ENCODE peak calls at places on chromosomes 11 and 22, in five cellular contexts. One of them, this sample, is unnamed.

GRCh38 chr11:110928373-110928772 is 216.1 kb upstream of the ARHGAP20 start:
- DNase-seq in stimulated activated naive CD4-positive, alpha-beta T cell: no peak
- DNase-seq in fibroblast of the aortic adventitia: no peak
- DNase-seq in skeletal muscle cell: no peak
- DNase-seq in stimulated activated naive CD8-positive, alpha-beta T cell treated with anti-CD3 and anti-CD28 coated beads, Interleukin-15, amount 100 ng/mL, for 72 hours: no peak
- DNase-seq in this sample: no peak

GRCh38 chr11:36251716-36252307 is 37.4 kb downstream of the COMMD9 start:
- DNase-seq in fibroblast of the aortic adventitia: no peak
- DNase-seq in skeletal muscle cell: no peak
- DNase-seq in stimulated activated naive CD8-positive, alpha-beta T cell treated with anti-CD3 and anti-CD28 coated beads, Interleukin-15, amount 100 ng/mL, for 72 hours: no peak
- DNase-seq in stimulated activated naive CD4-positive, alpha-beta T cell: no peak
- DNase-seq in this sample: no peak

GRCh38 chr11:17931595-17931994 is 81.3 kb downstream of the SERGEF start:
- DNase-seq in stimulated activated naive CD4-positive, alpha-beta T cell: no peak
- DNase-seq in skeletal muscle cell: no peak
- DNase-seq in fibroblast of the aortic adventitia: no peak
- DNase-seq in stimulated activated naive CD8-positive, alpha-beta T cell treated with anti-CD3 and anti-CD28 coated beads, Interleukin-15, amount 100 ng/mL, for 72 hours: no peak
- DNase-seq in this sample: peak

GRCh38 chr22:32803020-32803758 is 1.7 kb downstream of the TIMP3 start:
- DNase-seq in stimulated activated naive CD8-positive, alpha-beta T cell treated with anti-CD3 and anti-CD28 coated beads, Interleukin-15, amount 100 ng/mL, for 72 hours: no peak
- DNase-seq in stimulated activated naive CD4-positive, alpha-beta T cell: no peak
- DNase-seq in fibroblast of the aortic adventitia: peak
- DNase-seq in skeletal muscle cell: no peak
- DNase-seq in this sample: peak

GRCh38 chr11:28757725-28758515 is 649.7 kb downstream of the METTL15 start:
- DNase-seq in stimulated activated naive CD4-positive, alpha-beta T cell: no peak
- DNase-seq in fibroblast of the aortic adventitia: peak
- DNase-seq in stimulated activated naive CD8-positive, alpha-beta T cell treated with anti-CD3 and anti-CD28 coated beads, Interleukin-15, amount 100 ng/mL, for 72 hours: no peak
- DNase-seq in skeletal muscle cell: peak
- DNase-seq in this sample: no peak

GRCh38 chr11:7906481-7906880 is 24.6 kb downstream of the OR10A6 start:
- DNase-seq in stimulated activated naive CD4-positive, alpha-beta T cell: no peak
- DNase-seq in skeletal muscle cell: no peak
- DNase-seq in fibroblast of the aortic adventitia: no peak
- DNase-seq in stimulated activated naive CD8-positive, alpha-beta T cell treated with anti-CD3 and anti-CD28 coated beads, Interleukin-15, amount 100 ng/mL, for 72 hours: no peak
- DNase-seq in this sample: no peak

GRCh38 chr22:44622147-44622427 is 79.9 kb upstream of the PRR5 start:
- DNase-seq in stimulated activated naive CD4-positive, alpha-beta T cell: no peak
- DNase-seq in stimulated activated naive CD8-positive, alpha-beta T cell treated with anti-CD3 and anti-CD28 coated beads, Interleukin-15, amount 100 ng/mL, for 72 hours: no peak
- DNase-seq in skeletal muscle cell: no peak
- DNase-seq in fibroblast of the aortic adventitia: no peak
- DNase-seq in this sample: no peak

GRCh38 chr11:70799386-70799785 is 401.1 kb downstream of the CTTN start:
- DNase-seq in skeletal muscle cell: no peak
- DNase-seq in stimulated activated naive CD8-positive, alpha-beta T cell treated with anti-CD3 and anti-CD28 coated beads, Interleukin-15, amount 100 ng/mL, for 72 hours: no peak
- DNase-seq in stimulated activated naive CD4-positive, alpha-beta T cell: no peak
- DNase-seq in fibroblast of the aortic adventitia: peak
- DNase-seq in this sample: peak

GRCh38 chr11:131136476-131136875 is 220.2 kb upstream of the SNX19 start:
- DNase-seq in fibroblast of the aortic adventitia: no peak
- DNase-seq in stimulated activated naive CD4-positive, alpha-beta T cell: no peak
- DNase-seq in stimulated activated naive CD8-positive, alpha-beta T cell treated with anti-CD3 and anti-CD28 coated beads, Interleukin-15, amount 100 ng/mL, for 72 hours: no peak
- DNase-seq in skeletal muscle cell: no peak
- DNase-seq in this sample: peak

GRCh38 chr11:75432911-75433321 is at the start of gene KLHL35:
- DNase-seq in stimulated activated naive CD8-positive, alpha-beta T cell treated with anti-CD3 and anti-CD28 coated beads, Interleukin-15, amount 100 ng/mL, for 72 hours: no peak
- DNase-seq in skeletal muscle cell: no peak
- DNase-seq in fibroblast of the aortic adventitia: no peak
- DNase-seq in stimulated activated naive CD4-positive, alpha-beta T cell: no peak
- DNase-seq in this sample: no peak

GRCh38 chr11:65066315-65066714 is 8.0 kb upstream of the NAALADL1 start:
- DNase-seq in stimulated activated naive CD4-positive, alpha-beta T cell: no peak
- DNase-seq in skeletal muscle cell: no peak
- DNase-seq in fibroblast of the aortic adventitia: no peak
- DNase-seq in stimulated activated naive CD8-positive, alpha-beta T cell treated with anti-CD3 and anti-CD28 coated beads, Interleukin-15, amount 100 ng/mL, for 72 hours: no peak
- DNase-seq in this sample: no peak

GRCh38 chr11:2837096-2837601 is 48.4 kb downstream of the CDKN1C start:
- DNase-seq in fibroblast of the aortic adventitia: peak
- DNase-seq in stimulated activated naive CD4-positive, alpha-beta T cell: no peak
- DNase-seq in stimulated activated naive CD8-positive, alpha-beta T cell treated with anti-CD3 and anti-CD28 coated beads, Interleukin-15, amount 100 ng/mL, for 72 hours: no peak
- DNase-seq in skeletal muscle cell: no peak
- DNase-seq in this sample: no peak

GRCh38 chr22:41264408-41264941 is 21.5 kb downstream of the RANGAP1 start:
- DNase-seq in fibroblast of the aortic adventitia: no peak
- DNase-seq in stimulated activated naive CD4-positive, alpha-beta T cell: no peak
- DNase-seq in stimulated activated naive CD8-positive, alpha-beta T cell treated with anti-CD3 and anti-CD28 coated beads, Interleukin-15, amount 100 ng/mL, for 72 hours: no peak
- DNase-seq in skeletal muscle cell: no peak
- DNase-seq in this sample: no peak

GRCh38 chr11:19907008-19907579 is 194.5 kb downstream of the NAV2 start:
- DNase-seq in stimulated activated naive CD4-positive, alpha-beta T cell: no peak
- DNase-seq in stimulated activated naive CD8-positive, alpha-beta T cell treated with anti-CD3 and anti-CD28 coated beads, Interleukin-15, amount 100 ng/mL, for 72 hours: no peak
- DNase-seq in fibroblast of the aortic adventitia: no peak
- DNase-seq in skeletal muscle cell: no peak
- DNase-seq in this sample: no peak

GRCh38 chr22:37601540-37602442 is 6.8 kb upstream of the GGA1 start:
- DNase-seq in stimulated activated naive CD4-positive, alpha-beta T cell: no peak
- DNase-seq in stimulated activated naive CD8-positive, alpha-beta T cell treated with anti-CD3 and anti-CD28 coated beads, Interleukin-15, amount 100 ng/mL, for 72 hours: no peak
- DNase-seq in skeletal muscle cell: no peak
- DNase-seq in fibroblast of the aortic adventitia: peak
- DNase-seq in this sample: peak

GRCh38 chr11:35711173-35711910 is 48.8 kb downstream of the TRIM44 start:
- DNase-seq in stimulated activated naive CD8-positive, alpha-beta T cell treated with anti-CD3 and anti-CD28 coated beads, Interleukin-15, amount 100 ng/mL, for 72 hours: no peak
- DNase-seq in skeletal muscle cell: no peak
- DNase-seq in stimulated activated naive CD4-positive, alpha-beta T cell: no peak
- DNase-seq in fibroblast of the aortic adventitia: no peak
- DNase-seq in this sample: peak

GRCh38 chr11:46302866-46303265 is 25.4 kb downstream of the CREB3L1 start:
- DNase-seq in skeletal muscle cell: no peak
- DNase-seq in fibroblast of the aortic adventitia: no peak
- DNase-seq in stimulated activated naive CD8-positive, alpha-beta T cell treated with anti-CD3 and anti-CD28 coated beads, Interleukin-15, amount 100 ng/mL, for 72 hours: no peak
- DNase-seq in stimulated activated naive CD4-positive, alpha-beta T cell: no peak
- DNase-seq in this sample: no peak

GRCh38 chr11:42631223-42631843 is 680.5 kb upstream of the API5 start:
- DNase-seq in stimulated activated naive CD4-positive, alpha-beta T cell: no peak
- DNase-seq in skeletal muscle cell: no peak
- DNase-seq in fibroblast of the aortic adventitia: no peak
- DNase-seq in stimulated activated naive CD8-positive, alpha-beta T cell treated with anti-CD3 and anti-CD28 coated beads, Interleukin-15, amount 100 ng/mL, for 72 hours: no peak
- DNase-seq in this sample: peak

GRCh38 chr11:10503777-10504176 is 37.2 kb downstream of the RNF141 start:
- DNase-seq in stimulated activated naive CD8-positive, alpha-beta T cell treated with anti-CD3 and anti-CD28 coated beads, Interleukin-15, amount 100 ng/mL, for 72 hours: no peak
- DNase-seq in fibroblast of the aortic adventitia: no peak
- DNase-seq in skeletal muscle cell: no peak
- DNase-seq in stimulated activated naive CD4-positive, alpha-beta T cell: no peak
- DNase-seq in this sample: no peak

GRCh38 chr11:96054870-96055705 is 131.2 kb upstream of the MTMR2 start:
- DNase-seq in fibroblast of the aortic adventitia: peak
- DNase-seq in skeletal muscle cell: no peak
- DNase-seq in stimulated activated naive CD4-positive, alpha-beta T cell: peak
- DNase-seq in stimulated activated naive CD8-positive, alpha-beta T cell treated with anti-CD3 and anti-CD28 coated beads, Interleukin-15, amount 100 ng/mL, for 72 hours: no peak
- DNase-seq in this sample: peak

GRCh38 chr11:65592840-65593517 is 2.6 kb downstream of the KCNK7 start:
- DNase-seq in stimulated activated naive CD8-positive, alpha-beta T cell treated with anti-CD3 and anti-CD28 coated beads, Interleukin-15, amount 100 ng/mL, for 72 hours: no peak
- DNase-seq in stimulated activated naive CD4-positive, alpha-beta T cell: no peak
- DNase-seq in fibroblast of the aortic adventitia: no peak
- DNase-seq in skeletal muscle cell: no peak
- DNase-seq in this sample: no peak

GRCh38 chr11:20042717-20043392 is 117.4 kb downstream of the DBX1 start:
- DNase-seq in fibroblast of the aortic adventitia: no peak
- DNase-seq in stimulated activated naive CD8-positive, alpha-beta T cell treated with anti-CD3 and anti-CD28 coated beads, Interleukin-15, amount 100 ng/mL, for 72 hours: no peak
- DNase-seq in skeletal muscle cell: no peak
- DNase-seq in stimulated activated naive CD4-positive, alpha-beta T cell: no peak
- DNase-seq in this sample: no peak

GRCh38 chr11:65781962-65782815 is 1.4 kb upstream of the AP5B1 start:
- DNase-seq in stimulated activated naive CD8-positive, alpha-beta T cell treated with anti-CD3 and anti-CD28 coated beads, Interleukin-15, amount 100 ng/mL, for 72 hours: no peak
- DNase-seq in stimulated activated naive CD4-positive, alpha-beta T cell: no peak
- DNase-seq in fibroblast of the aortic adventitia: no peak
- DNase-seq in skeletal muscle cell: no peak
- DNase-seq in this sample: no peak

GRCh38 chr11:69339041-69339733 is 45.2 kb downstream of the MYEOV start:
- DNase-seq in skeletal muscle cell: no peak
- DNase-seq in fibroblast of the aortic adventitia: no peak
- DNase-seq in stimulated activated naive CD8-positive, alpha-beta T cell treated with anti-CD3 and anti-CD28 coated beads, Interleukin-15, amount 100 ng/mL, for 72 hours: no peak
- DNase-seq in stimulated activated naive CD4-positive, alpha-beta T cell: no peak
- DNase-seq in this sample: no peak

GRCh38 chr22:48494968-48495750 is 1332.5 kb downstream of the BRD1 start:
- DNase-seq in stimulated activated naive CD4-positive, alpha-beta T cell: no peak
- DNase-seq in fibroblast of the aortic adventitia: no peak
- DNase-seq in stimulated activated naive CD8-positive, alpha-beta T cell treated with anti-CD3 and anti-CD28 coated beads, Interleukin-15, amount 100 ng/mL, for 72 hours: no peak
- DNase-seq in skeletal muscle cell: no peak
- DNase-seq in this sample: no peak

GRCh38 chr11:66345316-66345649 is 379 bp upstream of the BRMS1 start:
- DNase-seq in stimulated activated naive CD4-positive, alpha-beta T cell: no peak
- DNase-seq in fibroblast of the aortic adventitia: no peak
- DNase-seq in stimulated activated naive CD8-positive, alpha-beta T cell treated with anti-CD3 and anti-CD28 coated beads, Interleukin-15, amount 100 ng/mL, for 72 hours: no peak
- DNase-seq in skeletal muscle cell: no peak
- DNase-seq in this sample: no peak

GRCh38 chr22:48607901-48608650 is 1219.6 kb downstream of the BRD1 start:
- DNase-seq in stimulated activated naive CD8-positive, alpha-beta T cell treated with anti-CD3 and anti-CD28 coated beads, Interleukin-15, amount 100 ng/mL, for 72 hours: no peak
- DNase-seq in stimulated activated naive CD4-positive, alpha-beta T cell: no peak
- DNase-seq in fibroblast of the aortic adventitia: no peak
- DNase-seq in skeletal muscle cell: no peak
- DNase-seq in this sample: no peak

GRCh38 chr11:64358907-64359711 is at the start of gene RPS6KA4:
- DNase-seq in skeletal muscle cell: no peak
- DNase-seq in stimulated activated naive CD4-positive, alpha-beta T cell: peak
- DNase-seq in fibroblast of the aortic adventitia: peak
- DNase-seq in stimulated activated naive CD8-positive, alpha-beta T cell treated with anti-CD3 and anti-CD28 coated beads, Interleukin-15, amount 100 ng/mL, for 72 hours: peak
- DNase-seq in this sample: peak

GRCh38 chr11:92216789-92217188 is 7.8 kb upstream of the FAT3 start:
- DNase-seq in fibroblast of the aortic adventitia: no peak
- DNase-seq in stimulated activated naive CD4-positive, alpha-beta T cell: no peak
- DNase-seq in stimulated activated naive CD8-positive, alpha-beta T cell treated with anti-CD3 and anti-CD28 coated beads, Interleukin-15, amount 100 ng/mL, for 72 hours: no peak
- DNase-seq in skeletal muscle cell: no peak
- DNase-seq in this sample: no peak

GRCh38 chr11:62554377-62554776 is 7.8 kb upstream of the AHNAK start:
- DNase-seq in skeletal muscle cell: no peak
- DNase-seq in stimulated activated naive CD8-positive, alpha-beta T cell treated with anti-CD3 and anti-CD28 coated beads, Interleukin-15, amount 100 ng/mL, for 72 hours: no peak
- DNase-seq in stimulated activated naive CD4-positive, alpha-beta T cell: no peak
- DNase-seq in fibroblast of the aortic adventitia: no peak
- DNase-seq in this sample: no peak

This sample was measured in fibroblast of mammary gland.